ENCODE peak calls at places on chromosome 19, in five cellular contexts. E, D, K, I and F are unnamed samples.
A peak's percentile ranks its signal among the peaks of the same experiment; 100 is the strongest.

GRCh38 chr19:47713046-47714021 is at the start of gene EHD2:
- DNase-seq in E (peak; percentile 48), I (peak; percentile 67), K (peak; percentile 61), D (peak; percentile 81), F (no peak)

GRCh38 chr19:43532571-43532961 is 422 bp upstream of the ZNF575 start:
- DNase-seq in I (no peak), K (peak; percentile 50), D (no peak), E (no peak), F (peak; percentile 52)

GRCh38 chr19:4518345-4519171 is at the start of gene PLIN4:
- DNase-seq in K (no peak), I (no peak), E (no peak), D (peak; percentile 91), F (peak; percentile 47)

GRCh38 chr19:13842294-13843103 is 34.4 kb upstream of the NANOS3 start:
- DNase-seq in E (no peak), I (peak; percentile 74), D (peak; percentile 91), K (peak; percentile 89), F (peak; percentile 75)

GRCh38 chr19:16519230-16519687 is 23.0 kb downstream of the CHERP start:
- DNase-seq in E (no peak), K (no peak), I (no peak), D (no peak), F (no peak)

GRCh38 chr19:44848036-44848804 is 2.1 kb downstream of the NECTIN2 start:
- DNase-seq in E (no peak), D (peak; percentile 44), K (peak; percentile 33), I (no peak), F (no peak)

GRCh38 chr19:11420894-11421606 is 1.9 kb upstream of the RGL3 start:
- DNase-seq in I (no peak), E (no peak), K (peak; percentile 30), D (no peak), F (no peak)

GRCh38 chr19:21256722-21257121 is 72.5 kb downstream of the ZNF708 start:
- DNase-seq in K (no peak), I (no peak), E (no peak), D (no peak), F (no peak)

GRCh38 chr19:7916137-7916907 is 1.7 kb downstream of the TGFBR3L start:
- DNase-seq in I (no peak), D (no peak), E (no peak), K (no peak), F (no peak)

GRCh38 chr19:7874080-7874856 is at the start of gene PRR36:
- DNase-seq in I (no peak), K (no peak), E (no peak), D (no peak), F (peak; percentile 86)

GRCh38 chr19:6712231-6712630 is 8.2 kb downstream of the C3 start:
- DNase-seq in E (no peak), K (no peak), D (no peak), I (no peak), F (no peak)

GRCh38 chr19:42469311-42470239 is 26.8 kb upstream of the CXCL17 start:
- DNase-seq in K (no peak), E (no peak), D (no peak), I (no peak), F (no peak)

GRCh38 chr19:27392027-27392632 is 1820.8 kb downstream of the UQCRFS1 start:
- DNase-seq in E (no peak), I (peak; percentile 44), K (no peak), D (no peak), F (no peak)

GRCh38 chr19:15210323-15210774 is 9.6 kb upstream of the NOTCH3 start:
- DNase-seq in D (peak; percentile 56), E (no peak), K (peak; percentile 90), I (no peak), F (no peak)

GRCh38 chr19:44720945-44721344 is 22.0 kb downstream of the CEACAM16 start:
- DNase-seq in I (no peak), K (no peak), E (no peak), D (no peak), F (no peak)

GRCh38 chr19:47891622-47891922 is 5.5 kb upstream of the SULT2A1 start:
- DNase-seq in K (no peak), D (no peak), I (no peak), E (no peak), F (no peak)

GRCh38 chr19:16860996-16861395 is 27.8 kb upstream of the F2RL3 start:
- DNase-seq in E (no peak), D (no peak), I (no peak), K (no peak), F (no peak)

GRCh38 chr19:40774916-40775631 is at the start of gene MIA:
- DNase-seq in K (no peak), E (no peak), D (no peak), I (no peak), F (no peak)

GRCh38 chr19:48480476-48481190 is 11.5 kb downstream of the CYTH2 start:
- DNase-seq in I (peak; percentile 78), K (peak; percentile 53), E (no peak), D (peak; percentile 48), F (peak; percentile 57)

GRCh38 chr19:16160943-16161560 is 12.3 kb downstream of the CIB3 start:
- DNase-seq in D (no peak), E (peak; percentile 27), I (no peak), K (no peak), F (no peak)

GRCh38 chr19:56692496-56692895 is 20.9 kb upstream of the ZNF835 start:
- DNase-seq in K (no peak), D (no peak), I (no peak), E (no peak), F (peak; percentile 22)

GRCh38 chr19:35266904-35267817 is 1.6 kb upstream of the USF2 start:
- DNase-seq in K (no peak), D (peak; percentile 64), I (peak; percentile 68), E (no peak), F (peak; percentile 47)

GRCh38 chr19:35266149-35266903 is 2.4 kb upstream of the USF2 start:
- DNase-seq in E (no peak), K (no peak), I (no peak), D (peak; percentile 19), F (no peak)

GRCh38 chr19:35264281-35265125 is 4.3 kb upstream of the USF2 start:
- DNase-seq in E (no peak), K (no peak), I (peak; percentile 42), D (peak; percentile 10), F (no peak)

GRCh38 chr19:35267818-35268545 is 780 bp upstream of the USF2 start:
- DNase-seq in D (peak; percentile 65), E (no peak), I (peak; percentile 87), K (peak; percentile 60), F (no peak)

GRCh38 chr19:35265126-35265995 is 3.4 kb upstream of the USF2 start:
- DNase-seq in K (no peak), I (peak; percentile 47), D (peak; percentile 28), E (no peak), F (no peak)
- H3K27ac ChIP-seq in K (no peak overlapping the region), I (no peak overlapping the region), D (peak overlapping the region; percentile 5), E (no peak overlapping the region), F (no peak overlapping the region)

DNA sequence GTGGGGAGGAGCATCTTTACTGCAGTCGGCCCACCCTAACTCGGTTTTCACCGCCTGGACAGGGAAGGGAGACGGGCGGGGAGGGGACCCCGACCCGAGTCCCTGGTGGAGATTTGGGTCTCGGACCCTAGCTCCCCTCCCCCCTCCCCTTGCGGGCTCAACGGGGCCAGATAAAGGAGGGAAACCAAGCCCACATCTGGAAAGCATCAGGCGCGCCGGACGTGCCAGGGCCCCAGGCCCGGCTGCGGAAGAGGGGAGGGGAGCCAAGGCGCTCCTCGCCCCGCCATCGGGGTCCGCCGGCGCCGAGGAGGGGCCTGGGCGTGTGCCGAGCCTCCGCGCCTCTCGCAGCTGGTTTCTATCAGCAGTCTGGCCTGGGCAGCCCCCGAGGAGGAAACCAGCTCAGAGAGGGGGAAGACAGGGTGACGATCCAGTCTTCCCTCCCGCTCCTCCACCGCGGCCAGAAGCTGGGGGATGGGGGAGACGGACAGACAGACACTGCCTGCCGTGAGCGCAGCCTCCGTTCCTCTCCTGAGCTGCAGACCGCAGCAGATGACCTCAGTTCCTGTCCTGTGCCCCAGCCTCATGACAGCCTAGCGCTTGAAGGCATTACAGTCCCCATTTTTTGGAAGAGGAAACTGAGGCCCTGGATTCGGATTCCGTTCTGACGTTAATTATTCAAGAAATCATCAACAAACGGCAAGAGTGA is 3.5 kb upstream of the GNG8 start:
- DNase-seq in I (no peak), D (peak; percentile 84), E (no peak), K (peak; percentile 52), F (no peak)
- H3K27ac ChIP-seq in I (no peak overlapping the region), D (peak overlapping the region; percentile 92), E (peak overlapping the region; percentile 68), K (peak overlapping the region; percentile 90), F (peak overlapping the region; percentile 93)

DNA sequence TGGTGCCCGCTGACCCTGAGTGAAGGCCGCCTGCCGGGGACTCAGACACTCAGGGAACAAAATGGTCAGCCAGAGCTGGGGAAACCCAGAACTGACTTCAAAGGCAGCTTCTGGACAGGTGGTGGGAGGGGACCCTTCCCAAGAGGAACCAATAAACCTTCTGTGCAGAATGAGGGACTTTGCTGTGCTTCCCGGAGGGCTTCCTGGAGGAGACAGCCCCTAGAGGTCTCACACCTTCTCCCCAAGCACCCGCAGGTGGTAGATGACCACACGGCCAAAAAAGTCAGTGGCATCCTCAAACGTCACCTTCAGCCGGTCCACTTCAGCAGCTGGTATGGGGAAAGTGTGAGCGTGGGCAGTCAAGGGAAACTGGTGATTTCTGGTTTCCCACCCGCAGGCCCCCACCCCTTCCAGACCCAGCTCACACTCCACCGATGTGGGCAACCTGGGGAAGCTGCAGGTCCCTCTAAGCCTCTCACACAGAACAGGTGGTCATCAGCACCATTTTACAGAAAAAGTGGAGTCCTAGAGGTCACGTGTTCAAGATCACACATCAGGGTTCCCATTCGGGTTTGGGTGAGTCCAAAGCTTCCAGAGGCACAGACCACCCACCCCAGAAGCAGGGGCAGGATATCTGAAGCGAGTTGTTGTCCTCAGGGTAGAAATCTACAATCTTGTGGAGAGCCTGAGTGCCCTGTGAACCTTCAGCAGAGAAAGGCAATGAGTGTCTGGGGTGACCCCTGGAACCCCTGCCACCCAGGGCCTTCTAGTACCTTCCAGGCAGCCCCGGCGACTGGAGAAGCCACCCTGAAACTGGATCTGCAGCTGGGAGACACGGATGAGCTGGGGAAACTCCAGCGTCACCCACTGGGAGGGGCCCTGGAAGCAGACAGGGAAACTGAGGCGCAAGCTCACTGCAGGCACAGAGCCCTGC is 1.2 kb downstream of the NR2C2AP start:
- DNase-seq in I (no peak), D (no peak), E (no peak), K (no peak), F (no peak)
- H3K27ac ChIP-seq in I (peak overlapping the region; percentile 65), D (peak overlapping the region; percentile 61), E (no peak overlapping the region), K (peak overlapping the region; percentile 84), F (no peak overlapping the region)

GRCh38 chr19:1245884-1246816 is 2.2 kb upstream of the MIDN start:
- DNase-seq in K (no peak), E (no peak), I (no peak), D (peak; percentile 68), F (no peak)

GRCh38 chr19:1247747-1248453 is 483 bp upstream of the MIDN start:
- DNase-seq in K (peak; percentile 62), E (no peak), D (peak; percentile 82), I (peak; percentile 79), F (no peak)

GRCh38 chr19:1243768-1244692 is 2.5 kb downstream of the ATP5F1D start:
- DNase-seq in D (peak; percentile 90), K (peak; percentile 86), I (peak; percentile 94), E (no peak), F (peak; percentile 48)

GRCh38 chr19:1244693-1245451 is 3.3 kb downstream of the ATP5F1D start:
- DNase-seq in K (no peak), D (peak; percentile 57), E (no peak), I (no peak), F (no peak)

DNA sequence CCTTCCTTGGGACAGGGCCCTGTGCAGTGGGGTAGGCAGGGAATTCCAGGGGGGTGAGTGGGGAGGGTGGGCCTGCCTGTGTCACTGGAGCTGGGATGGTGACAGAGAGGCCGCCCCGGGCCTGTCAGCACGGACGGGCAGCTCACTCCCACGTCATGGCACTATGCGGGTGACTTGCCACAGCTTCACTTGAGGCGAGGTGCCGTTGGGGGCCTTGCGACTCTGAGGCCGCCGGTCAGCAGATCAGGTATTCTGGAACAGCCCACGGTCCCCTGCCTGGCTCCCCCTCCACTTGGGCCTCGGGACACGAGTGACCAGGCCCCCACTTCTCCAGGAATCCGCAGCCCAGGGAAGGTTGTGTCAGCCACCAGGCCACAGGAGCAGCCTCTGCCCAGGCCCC is 2.9 kb upstream of the MIDN start:
- DNase-seq in I (no peak), D (no peak), K (no peak), E (no peak), F (no peak)
- H3K27ac ChIP-seq in I (no peak overlapping the region), D (peak overlapping the region; percentile 97), K (peak overlapping the region; percentile 99), E (no peak overlapping the region), F (peak overlapping the region; percentile 94)